ENCODE peak calls at places on chromosomes 5 and 9, in four cellular contexts. One of them, this sample, is unnamed.

GRCh38 chr9:121660876-121661275 is 9.4 kb downstream of the DAB2IP start:
- DNase-seq in GM12878: no peak
- DNase-seq in HepG2: no peak
- DNase-seq in K562: no peak
- DNase-seq in this sample: no peak

GRCh38 chr5:71475788-71476384 is 20.4 kb downstream of the BDP1 start:
- DNase-seq in GM12878: no peak
- DNase-seq in HepG2: peak; percentile 18
- DNase-seq in K562: peak; percentile 14
- DNase-seq in this sample: peak; percentile 59

GRCh38 chr5:19987594-19988345 is at the start of gene CDH18:
- DNase-seq in HepG2: no peak
- DNase-seq in K562: no peak
- DNase-seq in GM12878: no peak
- DNase-seq in this sample: peak; percentile 84

GRCh38 chr9:89531766-89532165 is 33.9 kb upstream of the SEMA4D start:
- DNase-seq in K562: no peak
- DNase-seq in HepG2: no peak
- DNase-seq in GM12878: no peak
- DNase-seq in this sample: no peak

GRCh38 chr9:87510251-87510683 is 12.6 kb downstream of the DAPK1 start:
- DNase-seq in GM12878: no peak
- DNase-seq in HepG2: no peak
- DNase-seq in K562: no peak
- DNase-seq in this sample: no peak

GRCh38 chr9:16058131-16058549 is 505.3 kb downstream of the CCDC171 start:
- DNase-seq in HepG2: no peak
- DNase-seq in GM12878: no peak
- DNase-seq in K562: no peak
- DNase-seq in this sample: no peak

GRCh38 chr5:132439521-132440206 is 50.9 kb downstream of the IRF1 start:
- DNase-seq in HepG2: no peak
- DNase-seq in K562: no peak
- DNase-seq in GM12878: no peak
- DNase-seq in this sample: no peak

GRCh38 chr5:129906177-129906887 is 2.1 kb downstream of the CHSY3 start:
- DNase-seq in K562: no peak
- DNase-seq in HepG2: peak; percentile 66
- DNase-seq in GM12878: no peak
- DNase-seq in this sample: peak; percentile 6

GRCh38 chr5:98933446-98934072 is 4.8 kb upstream of the CHD1 start:
- DNase-seq in HepG2: no peak
- DNase-seq in K562: no peak
- DNase-seq in GM12878: peak; percentile 59
- DNase-seq in this sample: no peak

GRCh38 chr5:176748073-176748966 is 62.0 kb upstream of the UNC5A start:
- DNase-seq in HepG2: no peak
- DNase-seq in GM12878: no peak
- DNase-seq in K562: no peak
- DNase-seq in this sample: peak; percentile 8

GRCh38 chr9:134381671-134382505 is 55.6 kb downstream of the RXRA start:
- DNase-seq in GM12878: no peak
- DNase-seq in HepG2: peak; percentile 21
- DNase-seq in K562: no peak
- DNase-seq in this sample: no peak

DNA sequence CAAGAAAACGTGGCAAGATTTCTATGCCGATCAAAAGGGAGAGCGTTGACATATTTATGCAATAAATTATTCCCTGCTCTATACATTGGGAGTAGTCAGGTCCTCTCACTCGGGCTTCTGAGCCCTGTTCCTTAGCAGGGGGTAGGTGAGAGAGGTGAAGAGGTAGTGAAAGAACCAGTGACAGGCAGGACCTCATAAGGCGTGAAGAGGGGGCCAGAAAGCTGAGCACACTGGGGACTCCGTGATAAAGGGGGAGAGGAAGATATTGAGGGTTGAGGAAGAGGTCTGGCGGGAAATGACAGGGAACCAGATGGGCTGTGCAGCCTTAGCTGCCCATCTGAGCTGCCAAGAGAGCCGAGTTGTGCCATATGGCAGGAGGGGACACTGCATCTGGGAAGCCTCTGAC is 722 bp upstream of the CDC20B start:
- DNase-seq in HepG2: no peak
- DNase-seq in K562: no peak
- DNase-seq in GM12878: no peak
- DNase-seq in this sample: no peak
- TF ChIP-seq FOXM1 in HepG2: no peak
- TF ChIP-seq FOXM1 in K562: no peak
- TF ChIP-seq FOXM1 in GM12878: no peak
- TF ChIP-seq FOXM1 in this sample: no peak

GRCh38 chr5:136169218-136169617 is 23.7 kb downstream of the SMIM32 start:
- DNase-seq in K562: no peak
- DNase-seq in HepG2: no peak
- DNase-seq in GM12878: no peak
- DNase-seq in this sample: no peak

GRCh38 chr5:136174021-136174659 is 18.8 kb downstream of the SMIM32 start:
- DNase-seq in K562: peak; percentile 71
- DNase-seq in HepG2: peak; percentile 67
- DNase-seq in GM12878: peak; percentile 12
- DNase-seq in this sample: peak; percentile 55
- TF ChIP-seq SP1 in K562: no peak
- TF ChIP-seq SP1 in HepG2: no peak
- TF ChIP-seq SP1 in GM12878: no peak
- TF ChIP-seq SP1 in this sample: no peak

DNA sequence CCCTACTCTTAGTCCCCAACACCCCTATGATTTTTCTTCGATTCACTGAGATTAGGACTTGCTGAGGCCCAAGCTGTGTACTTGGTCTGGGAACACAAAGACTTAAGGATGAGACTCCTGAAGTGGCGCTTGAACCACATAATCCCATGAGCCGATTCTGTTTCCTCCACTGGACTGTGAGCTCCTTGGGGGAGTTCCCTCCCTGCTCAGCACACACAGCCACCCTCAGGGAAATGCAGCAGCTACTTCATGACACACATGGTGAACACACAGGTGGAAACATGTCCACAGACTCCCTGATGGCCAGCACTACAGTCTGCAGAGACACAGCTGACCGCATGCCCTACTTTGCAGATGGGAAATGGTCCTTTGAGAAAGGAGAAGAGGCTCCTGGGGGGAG is 101.1 kb downstream of the C5orf15 start:
- DNase-seq in HepG2: no peak
- DNase-seq in GM12878: no peak
- DNase-seq in K562: no peak
- DNase-seq in this sample: no peak
- TF ChIP-seq FOXM1 in HepG2: no peak
- TF ChIP-seq FOXM1 in GM12878: no peak
- TF ChIP-seq FOXM1 in K562: no peak
- TF ChIP-seq FOXM1 in this sample: no peak

DNA sequence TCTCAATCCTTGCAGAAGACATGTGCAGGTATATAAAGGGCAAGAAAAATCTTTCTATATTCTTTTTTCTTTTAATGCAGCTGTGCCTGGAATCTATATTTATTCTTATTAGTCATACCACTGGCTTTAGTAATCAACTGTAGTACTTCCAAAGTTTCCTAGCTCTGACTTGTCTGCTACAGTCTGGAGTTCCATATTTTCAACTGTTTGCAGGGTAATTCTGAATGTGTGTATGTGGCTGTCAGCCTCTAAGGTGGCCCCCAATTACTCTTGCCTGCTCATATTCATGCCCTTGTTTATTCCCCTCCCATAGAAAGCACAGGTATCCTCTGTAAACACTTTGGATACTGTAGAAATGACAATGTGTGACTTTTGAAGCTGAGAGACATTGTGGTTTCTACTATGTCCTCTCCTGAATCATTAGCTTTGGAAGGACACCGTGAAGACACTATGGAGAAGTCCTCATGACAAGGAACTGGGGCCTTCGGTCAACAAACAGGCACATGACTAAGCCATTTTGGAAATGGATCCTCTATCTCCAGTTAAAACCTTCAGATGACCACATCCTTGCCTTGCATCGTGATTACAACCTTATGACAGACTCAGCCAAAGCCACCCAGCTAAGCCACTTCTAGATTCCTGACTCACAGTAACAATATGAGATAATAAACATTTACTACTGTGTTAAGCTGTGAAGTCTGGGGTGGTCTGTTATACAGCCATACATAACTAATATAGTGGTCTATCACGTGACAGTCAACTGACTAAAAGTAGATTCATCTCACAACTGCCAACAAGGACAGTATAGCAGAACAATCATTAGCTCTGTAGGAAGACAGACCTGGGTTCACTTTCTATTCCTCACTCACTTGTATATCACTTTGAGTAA is 49.5 kb upstream of the SUSD1 start:
- DNase-seq in GM12878: no peak
- DNase-seq in K562: peak; percentile 86
- DNase-seq in HepG2: no peak
- DNase-seq in this sample: no peak
- TF ChIP-seq SP1 in GM12878: no peak
- TF ChIP-seq SP1 in K562: peak; percentile 40
- TF ChIP-seq SP1 in HepG2: no peak
- TF ChIP-seq SP1 in this sample: no peak

GRCh38 chr5:173689171-173689676 is 72.8 kb upstream of the BOD1 start:
- DNase-seq in HepG2: peak; percentile 90
- DNase-seq in GM12878: no peak
- DNase-seq in K562: no peak
- DNase-seq in this sample: no peak
- TF ChIP-seq FOXM1 in HepG2: no peak
- TF ChIP-seq FOXM1 in GM12878: no peak
- TF ChIP-seq FOXM1 in K562: no peak
- TF ChIP-seq FOXM1 in this sample: no peak

GRCh38 chr9:131276107-131276888 is at the start of gene FAM78A:
- DNase-seq in K562: peak; percentile 90
- DNase-seq in HepG2: no peak
- DNase-seq in GM12878: no peak
- DNase-seq in this sample: peak; percentile 32
- TF ChIP-seq SP1 in K562: no peak
- TF ChIP-seq SP1 in HepG2: no peak
- TF ChIP-seq SP1 in GM12878: no peak
- TF ChIP-seq SP1 in this sample: no peak

DNA sequence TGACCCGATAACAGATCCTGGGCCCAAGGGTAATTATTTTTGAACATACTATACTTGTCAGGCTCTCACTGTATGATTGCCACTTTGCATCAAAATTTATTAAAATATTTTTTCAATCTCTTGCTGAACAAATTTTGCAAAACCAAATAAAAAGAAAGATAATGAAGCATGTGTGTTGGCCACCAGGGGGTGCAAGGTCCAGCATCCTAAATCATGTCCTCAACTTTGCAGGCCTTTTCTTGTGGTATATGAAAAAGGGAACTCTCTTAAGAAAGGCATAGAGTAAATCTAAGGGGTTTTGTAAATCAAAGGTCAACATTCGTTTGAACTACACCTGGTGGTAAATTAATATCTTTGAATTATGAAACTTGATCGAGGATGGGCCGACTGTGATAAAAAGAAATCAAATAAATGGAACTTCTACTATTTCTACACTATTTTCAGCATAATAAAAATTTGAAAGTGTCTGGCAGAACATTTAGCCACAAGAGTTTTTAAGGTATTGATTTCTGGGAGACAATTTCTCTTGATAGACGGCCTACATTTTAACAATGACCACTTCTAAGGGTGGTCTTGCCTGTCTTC is 676.5 kb downstream of the DMRTA1 start:
- DNase-seq in K562: no peak
- DNase-seq in GM12878: no peak
- DNase-seq in HepG2: peak; percentile 5
- DNase-seq in this sample: peak; percentile 18
- TF ChIP-seq FOXM1 in K562: no peak
- TF ChIP-seq FOXM1 in GM12878: no peak
- TF ChIP-seq FOXM1 in HepG2: no peak
- TF ChIP-seq FOXM1 in this sample: no peak

GRCh38 chr5:67805666-67806348 is 409.7 kb upstream of the PIK3R1 start:
- DNase-seq in K562: no peak
- DNase-seq in HepG2: no peak
- DNase-seq in GM12878: no peak
- DNase-seq in this sample: no peak

GRCh38 chr5:67808340-67808739 is 407.2 kb upstream of the PIK3R1 start:
- DNase-seq in HepG2: no peak
- DNase-seq in GM12878: peak; percentile 55
- DNase-seq in K562: no peak
- DNase-seq in this sample: no peak

GRCh38 chr5:67807116-67807888 is 408.3 kb upstream of the PIK3R1 start:
- DNase-seq in HepG2: no peak
- DNase-seq in GM12878: peak; percentile 74
- DNase-seq in K562: no peak
- DNase-seq in this sample: no peak

GRCh38 chr5:67809589-67809988 is 406.0 kb upstream of the PIK3R1 start:
- DNase-seq in K562: no peak
- DNase-seq in HepG2: no peak
- DNase-seq in GM12878: peak; percentile 83
- DNase-seq in this sample: no peak

DNA sequence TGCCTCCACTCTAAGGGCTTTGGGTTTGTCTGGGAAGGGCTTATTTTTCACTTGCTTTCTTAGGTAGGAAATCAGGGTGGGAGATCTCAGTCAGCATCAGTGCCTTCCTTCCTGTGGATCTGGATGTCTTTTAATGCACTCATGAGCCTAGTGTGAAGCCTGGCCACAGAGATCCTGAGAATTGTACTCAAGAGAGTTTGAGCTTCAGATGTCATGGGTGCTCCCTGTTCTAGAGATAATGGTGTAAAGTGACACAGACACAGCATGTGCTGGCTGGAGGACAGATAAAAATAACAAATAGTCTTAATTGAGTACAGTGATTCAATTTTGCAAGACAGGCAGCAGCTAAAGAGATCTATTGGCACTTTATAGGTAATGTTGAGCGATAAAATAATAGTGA is 408.9 kb upstream of the PIK3R1 start:
- DNase-seq in HepG2: no peak
- DNase-seq in K562: no peak
- DNase-seq in GM12878: no peak
- DNase-seq in this sample: no peak
- TF ChIP-seq SP1 in HepG2: no peak
- TF ChIP-seq SP1 in K562: no peak
- TF ChIP-seq SP1 in GM12878: no peak
- TF ChIP-seq SP1 in this sample: no peak

This sample was measured in HEK293T.